ENCODE peak calls at places on chromosome 6, in eight cellular contexts. N, O, X, Q, C, K, L and Y are unnamed samples.

GRCh38 chr6:140319209-140319608 is 944.8 kb upstream of the CITED2 start:
- DNase-seq in N (no peak), O (peak), X (no peak), Q (no peak), C (no peak), K (peak), L (no peak), Y (no peak)

GRCh38 chr6:144156991-144157390 is 6.7 kb downstream of the STX11 start:
- DNase-seq in N (no peak), O (no peak), X (no peak), Q (no peak), C (no peak), K (no peak), L (no peak), Y (no peak)

GRCh38 chr6:16903470-16903869 is 142.2 kb upstream of the ATXN1 start:
- DNase-seq in N (no peak), O (peak), X (no peak), Q (no peak), C (no peak), K (no peak), L (no peak), Y (no peak)

GRCh38 chr6:62367601-62368000 is 81.6 kb upstream of the KHDRBS2 start:
- DNase-seq in N (no peak), O (no peak), X (no peak), Q (no peak), C (no peak), K (peak), L (no peak), Y (no peak)

GRCh38 chr6:70413829-70414494 is 654 bp downstream of the FAM135A start:
- DNase-seq in N (no peak), O (no peak), X (peak), Q (no peak), C (no peak), K (no peak), L (no peak), Y (no peak)

GRCh38 chr6:154169193-154169847 is 130.3 kb downstream of the OPRM1 start:
- DNase-seq in N (no peak), O (no peak), X (no peak), Q (no peak), C (no peak), K (no peak), L (no peak), Y (no peak)

GRCh38 chr6:12636336-12636735 is 80.2 kb upstream of the PHACTR1 start:
- DNase-seq in N (no peak), O (no peak), X (no peak), Q (no peak), C (no peak), K (no peak), L (no peak), Y (no peak)

GRCh38 chr6:145904878-145905277 is 59.3 kb downstream of the SHPRH start:
- DNase-seq in N (no peak), O (no peak), X (no peak), Q (no peak), C (no peak), K (no peak), L (no peak), Y (no peak)

GRCh38 chr6:122308074-122308473 is 91.4 kb upstream of the HSF2 start:
- DNase-seq in N (no peak), O (no peak), X (no peak), Q (no peak), C (no peak), K (no peak), L (no peak), Y (no peak)